ENCODE peak calls at places on chromosomes 3 and 15, in four cellular contexts. M is hepatocyte, H is prostate gland, T is GM12865. K is an unnamed sample.

GRCh38 chr3:71271616-71272015 is 311.9 kb downstream of the FOXP1 start:
- DNase-seq in H (no peak), M (no peak), T (no peak), K (no peak)

GRCh38 chr15:95561463-95561862 is 769.0 kb upstream of the NR2F2 start:
- DNase-seq in H (no peak), T (no peak), M (no peak), K (no peak)

GRCh38 chr3:131260525-131260924 is 121.0 kb upstream of the NUDT16 start:
- DNase-seq in H (no peak), T (no peak), M (no peak), K (no peak)

GRCh38 chr15:51621917-51622268 is 678 bp downstream of the DMXL2 start:
- DNase-seq in T (peak), H (peak), M (peak), K (peak)

GRCh38 chr3:117788499-117788898 is 1078.9 kb downstream of the TUSC7 start:
- DNase-seq in T (no peak), M (no peak), H (no peak), K (no peak)

GRCh38 chr15:52557242-52557641 is 11.6 kb downstream of the ARPP19 start:
- DNase-seq in T (no peak), M (no peak), H (no peak), K (no peak)

GRCh38 chr15:40789119-40789518 is 17.8 kb upstream of the ZFYVE19 start:
- DNase-seq in T (no peak), M (no peak), H (no peak), K (no peak)

GRCh38 chr3:48716508-48716981 is 476 bp downstream of the IP6K2 start:
- DNase-seq in T (peak), M (no peak), H (no peak), K (no peak)

GRCh38 chr3:35737080-35737479 is 97.8 kb downstream of the ARPP21 start:
- DNase-seq in H (no peak), M (no peak), T (no peak), K (no peak)

GRCh38 chr3:154926721-154927120 is 153.4 kb upstream of the MME start:
- DNase-seq in T (no peak), M (peak), H (no peak), K (no peak)

GRCh38 chr3:11627612-11628011 is 16.1 kb downstream of the VGLL4 start:
- DNase-seq in T (no peak), H (no peak), M (no peak), K (no peak)

GRCh38 chr3:38345879-38346583 is 554 bp upstream of the XYLB start:
- DNase-seq in T (no peak), M (no peak), H (no peak), K (no peak)
- H3K4me3 ChIP-seq in T (peak), M (no peak), H (peak), K (peak)

DNA sequence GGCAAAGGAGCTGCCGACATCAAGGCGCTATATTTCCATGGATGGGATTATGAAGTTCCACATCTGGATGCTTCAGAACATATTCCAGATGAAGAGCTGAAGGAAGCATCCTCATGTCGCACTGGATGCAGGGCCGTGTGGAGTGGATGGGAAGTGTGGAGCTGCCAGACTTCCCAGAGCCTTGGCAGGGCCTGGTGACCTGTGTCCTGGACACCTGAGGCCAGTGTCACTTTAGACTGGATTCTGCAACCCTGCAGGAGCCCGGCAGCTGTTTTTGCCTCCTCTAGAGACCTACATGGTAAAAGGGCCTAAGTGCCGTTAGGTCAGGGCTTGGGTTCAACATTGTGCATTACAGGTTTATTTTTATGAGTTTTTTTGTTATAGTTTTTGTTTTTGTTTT is 11.3 kb upstream of the XYLB start:
- DNase-seq in T (no peak), H (no peak), M (no peak), K (no peak)
- H3K4me3 ChIP-seq in T (no peak), H (no peak), M (no peak), K (no peak)

GRCh38 chr3:52536112-52536368 is 365 bp upstream of the UQCC5 start:
- DNase-seq in T (no peak), M (no peak), H (no peak), K (no peak)

GRCh38 chr3:52537165-52537635 is 795 bp downstream of the UQCC5 start:
- DNase-seq in M (no peak), H (no peak), T (no peak), K (no peak)

GRCh38 chr3:52536369-52537164 is at the start of gene UQCC5:
- DNase-seq in M (peak), H (peak), T (peak), K (peak)

GRCh38 chr3:52539010-52539653 is 2.7 kb downstream of the UQCC5 start:
- DNase-seq in T (no peak), H (no peak), M (no peak), K (no peak)

GRCh38 chr3:52537726-52538421 is 1.5 kb downstream of the UQCC5 start:
- DNase-seq in T (no peak), H (no peak), M (no peak), K (no peak)
- H3K4me3 ChIP-seq in T (peak), H (peak), M (peak), K (peak)

GRCh38 chr3:124053871-124054270 is 61.9 kb upstream of the ROPN1 start:
- DNase-seq in M (no peak), H (no peak), T (no peak), K (no peak)
- H3K4me3 ChIP-seq in M (no peak), H (no peak), T (no peak), K (no peak)

GRCh38 chr3:126391631-126392030 is 3.1 kb upstream of the CFAP100 start:
- DNase-seq in H (no peak), M (no peak), T (no peak), K (no peak)

GRCh38 chr3:126389112-126389791 is 5.5 kb upstream of the CFAP100 start:
- DNase-seq in M (peak), H (peak), T (peak), K (peak)

GRCh38 chr3:126390751-126391150 is 4.0 kb upstream of the CFAP100 start:
- DNase-seq in H (no peak), T (no peak), M (no peak), K (no peak)

GRCh38 chr3:126390201-126390600 is 4.5 kb upstream of the CFAP100 start:
- DNase-seq in H (no peak), M (no peak), T (no peak), K (no peak)

DNA sequence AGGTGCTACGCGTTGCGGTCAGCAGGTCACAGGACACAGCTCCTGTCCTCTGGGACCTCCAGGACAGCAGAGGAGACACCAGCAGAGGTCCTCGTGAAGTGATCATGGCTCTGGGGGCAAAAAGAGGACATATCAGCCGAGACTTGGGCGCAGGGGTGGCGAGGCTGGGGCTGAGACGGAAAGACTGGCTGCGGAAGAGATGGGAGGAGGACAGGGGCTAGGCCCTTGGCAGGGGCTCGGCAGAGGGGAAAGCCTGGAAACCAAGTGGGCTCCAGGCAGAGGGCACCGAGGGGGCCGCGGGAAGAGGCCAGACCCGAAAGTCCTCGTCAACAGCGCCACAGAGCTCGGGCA is 4.9 kb upstream of the CFAP100 start:
- DNase-seq in H (no peak), T (no peak), M (no peak), K (no peak)
- H3K4me3 ChIP-seq in H (no peak), T (no peak), M (no peak), K (no peak)

DNA sequence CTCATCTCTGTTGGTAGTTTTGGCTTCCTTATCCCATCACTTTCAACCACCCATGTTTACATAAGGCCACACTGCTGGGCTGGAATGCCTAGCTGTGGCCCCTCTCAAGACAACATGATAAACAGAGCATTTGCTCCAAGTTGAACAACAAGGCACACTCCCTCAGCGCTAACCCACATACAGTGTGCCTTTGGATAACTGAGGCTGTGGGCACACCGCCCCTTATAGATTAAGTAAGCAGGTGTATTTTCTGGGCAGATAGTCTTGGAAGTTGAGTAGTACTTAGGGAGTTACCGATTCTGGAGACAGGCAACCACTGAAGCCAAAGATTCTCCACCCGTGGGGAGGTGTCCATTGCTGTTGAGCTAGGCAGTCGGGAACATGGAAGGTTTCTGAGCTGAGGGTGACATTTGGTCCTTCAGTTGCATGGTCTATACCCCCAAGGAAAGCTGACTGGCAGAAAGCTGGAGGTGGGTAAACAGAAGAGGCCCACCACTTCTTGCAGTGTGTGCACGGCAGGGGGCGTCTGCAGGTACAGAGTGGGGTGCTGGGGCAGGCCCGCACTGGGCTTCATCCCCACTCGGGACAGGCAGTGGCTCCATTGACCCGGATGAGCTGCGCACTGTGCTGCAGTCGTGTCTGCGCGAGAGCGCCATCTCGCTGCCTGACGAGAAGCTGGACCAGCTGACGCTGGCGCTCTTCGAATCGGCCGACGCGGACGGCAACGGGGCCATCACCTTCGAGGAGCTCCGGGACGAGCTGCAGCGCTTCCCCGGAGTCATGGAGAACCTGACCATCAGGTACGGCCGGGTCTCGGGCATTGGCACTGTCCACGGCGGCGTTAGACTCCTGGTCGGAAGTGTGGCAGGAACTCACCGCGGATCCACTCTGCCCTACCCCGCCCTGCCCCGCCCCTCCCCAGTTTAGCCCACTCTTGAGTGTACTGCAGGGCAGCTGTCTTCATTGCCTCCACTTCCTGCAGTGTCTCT is 16.8 kb downstream of the NOX5 start:
- DNase-seq in T (peak), H (peak), M (peak), K (no peak)
- H3K4me3 ChIP-seq in T (no peak), H (peak), M (no peak), K (peak)

GRCh38 chr3:182787302-182788036 is 5.8 kb upstream of the ATP11B start:
- DNase-seq in T (no peak), M (no peak), H (no peak), K (no peak)
- H3K4me3 ChIP-seq in T (no peak), M (no peak), H (no peak), K (no peak)